ENCODE peak calls at places on chromosomes 2 and 18, in nine cellular contexts. Q is left lung, M is pancreas, T is A549, U is psoas muscle, W is H1, E is esophagus squamous epithelium, H is endothelial cell of umbilical vein, R is mucosa of descending colon. K is an unnamed sample.

GRCh38 chr2:203732072-203732952 is 25.9 kb downstream of the CD28 start:
- DNase-seq in Q (no peak), M (no peak), T (no peak), U (no peak), W (no peak), E (no peak), H (no peak), R (no peak), K (no peak)

GRCh38 chr2:48531141-48531648 is 1.2 kb downstream of the STON1 start:
- DNase-seq in Q (no peak), M (no peak), T (no peak), U (no peak), W (no peak), E (no peak), H (peak), R (no peak), K (peak)

GRCh38 chr2:162018530-162018929 is 55.5 kb downstream of the DPP4 start:
- DNase-seq in Q (no peak), M (no peak), T (no peak), U (no peak), W (no peak), E (no peak), H (no peak), R (no peak), K (no peak)

GRCh38 chr2:184125867-184126266 is 472.5 kb upstream of the ZNF804A start:
- DNase-seq in Q (no peak), M (no peak), T (no peak), U (no peak), W (no peak), E (no peak), H (no peak), R (no peak), K (no peak)

GRCh38 chr2:118417417-118418125 is 329.3 kb downstream of the INSIG2 start:
- DNase-seq in Q (no peak), M (no peak), T (no peak), U (no peak), W (no peak), E (no peak), H (no peak), R (no peak), K (peak)

GRCh38 chr18:68244786-68245185 is 470.1 kb downstream of the TMX3 start:
- DNase-seq in Q (no peak), M (no peak), T (no peak), U (no peak), W (no peak), E (no peak), H (no peak), R (no peak), K (peak)

GRCh38 chr2:208350610-208351009 is 56.0 kb upstream of the PTH2R start:
- DNase-seq in Q (no peak), M (no peak), T (no peak), U (no peak), W (no peak), E (no peak), H (no peak), R (no peak), K (no peak)

GRCh38 chr2:223701761-223702160 is 99.6 kb upstream of the SCG2 start:
- DNase-seq in Q (no peak), M (no peak), T (no peak), U (no peak), W (no peak), E (no peak), H (no peak), R (no peak), K (no peak)

GRCh38 chr2:219159771-219160185 is 837 bp downstream of the NHEJ1 start:
- DNase-seq in Q (no peak), M (no peak), T (no peak), U (no peak), W (no peak), E (no peak), H (no peak), R (no peak), K (no peak)

GRCh38 chr18:57445488-57446319 is 10.5 kb downstream of the ONECUT2 start:
- DNase-seq in Q (no peak), M (no peak), T (peak), U (no peak), W (no peak), E (no peak), H (no peak), R (no peak), K (no peak)

GRCh38 chr18:8998481-8999217 is 103.8 kb upstream of the NDUFV2 start:
- DNase-seq in Q (no peak), M (no peak), T (no peak), U (no peak), W (no peak), E (no peak), H (no peak), R (no peak), K (no peak)

GRCh38 chr2:33133436-33133835 is 186.7 kb downstream of the LTBP1 start:
- DNase-seq in Q (no peak), M (no peak), T (no peak), U (peak), W (no peak), E (no peak), H (peak), R (no peak), K (no peak)

GRCh38 chr2:20267529-20267928 is 42.6 kb upstream of the SDC1 start:
- DNase-seq in Q (no peak), M (no peak), T (no peak), U (no peak), W (no peak), E (no peak), H (no peak), R (no peak), K (no peak)

GRCh38 chr2:74471332-74472065 is 981 bp downstream of the MRPL53 start:
- DNase-seq in Q (peak), M (no peak), T (no peak), U (no peak), W (no peak), E (no peak), H (no peak), R (no peak), K (no peak)

GRCh38 chr18:67794512-67794911 is 278.0 kb upstream of the DSEL start:
- DNase-seq in Q (no peak), M (no peak), T (no peak), U (no peak), W (no peak), E (no peak), H (no peak), R (no peak), K (peak)

GRCh38 chr2:120820263-120820884 is 84.7 kb downstream of the GLI2 start:
- DNase-seq in Q (no peak), M (no peak), T (no peak), U (no peak), W (no peak), E (no peak), H (no peak), R (no peak), K (no peak)

GRCh38 chr2:126915903-126916302 is 17.2 kb downstream of the TEX51 start:
- DNase-seq in Q (no peak), M (no peak), T (no peak), U (no peak), W (no peak), E (no peak), H (no peak), R (no peak), K (no peak)

GRCh38 chr2:47598476-47598875 is 184.5 kb upstream of the MSH6 start:
- DNase-seq in Q (no peak), M (no peak), T (no peak), U (no peak), W (no peak), E (no peak), H (no peak), R (no peak), K (no peak)

GRCh38 chr2:175976758-175977157 is 25.3 kb downstream of the LNPK start:
- DNase-seq in Q (no peak), M (no peak), T (peak), U (no peak), W (no peak), E (no peak), H (no peak), R (no peak), K (no peak)

GRCh38 chr2:63060079-63060482 is 9.5 kb downstream of the OTX1 start:
- DNase-seq in Q (no peak), M (no peak), T (no peak), U (no peak), W (no peak), E (no peak), H (peak), R (no peak), K (no peak)

GRCh38 chr2:149225446-149225845 is 104.9 kb upstream of the LYPD6 start:
- DNase-seq in Q (no peak), M (no peak), T (no peak), U (no peak), W (no peak), E (no peak), H (no peak), R (no peak), K (no peak)

GRCh38 chr18:79911009-79911870 is 40.2 kb downstream of the SLC66A2 start:
- DNase-seq in Q (peak), M (peak), T (no peak), U (peak), W (no peak), E (no peak), H (no peak), R (no peak), K (no peak)

DNA sequence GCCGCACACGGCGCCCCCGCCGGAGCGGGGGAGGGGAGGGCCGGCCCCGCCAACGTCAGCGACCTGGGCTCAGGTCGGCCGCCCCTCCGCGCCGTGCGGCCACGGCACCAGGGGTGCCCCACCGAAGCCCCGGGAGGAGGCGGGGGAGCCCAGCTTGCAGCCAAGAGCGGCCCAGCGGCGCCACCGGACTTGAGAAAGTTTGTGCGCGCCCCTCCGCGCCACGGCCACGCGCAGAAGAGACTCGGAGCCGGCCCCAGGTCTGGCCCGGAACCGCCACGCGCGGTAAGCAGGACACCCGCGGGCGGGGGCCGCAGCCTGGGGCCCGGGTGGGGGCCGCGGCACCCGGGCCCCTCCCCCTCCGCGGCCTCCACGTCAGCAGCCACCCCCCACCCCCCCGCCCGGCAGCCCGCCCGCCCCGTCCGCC is 43.2 kb downstream of the HDLBP start:
- DNase-seq in Q (peak), M (peak), T (peak), U (peak), W (no peak), E (no peak), H (peak), R (peak), K (no peak)
- H3K4me3 ChIP-seq in Q (peak), M (peak), T (peak), U (peak), W (peak), E (peak), H (peak), R (peak), K (peak)

GRCh38 chr2:132911726-132912724 is 242.0 kb upstream of the LYPD1 start:
- DNase-seq in Q (no peak), M (no peak), T (peak), U (no peak), W (peak), E (no peak), H (no peak), R (no peak), K (no peak)
- TF ChIP-seq CTCF in Q (no peak), M (no peak), T (no peak), U (no peak), W (peak), E (no peak), H (no peak), R (no peak), K (no peak)

GRCh38 chr2:238847432-238847801 is 468 bp upstream of the TWIST2 start:
- DNase-seq in Q (no peak), M (no peak), T (no peak), U (no peak), W (peak), E (no peak), H (peak), R (no peak), K (no peak)

GRCh38 chr2:238846503-238847431 is 1.1 kb upstream of the TWIST2 start:
- DNase-seq in Q (no peak), M (no peak), T (no peak), U (peak), W (peak), E (no peak), H (peak), R (no peak), K (no peak)

GRCh38 chr2:238848566-238848940 is 668 bp downstream of the TWIST2 start:
- DNase-seq in Q (no peak), M (no peak), T (no peak), U (no peak), W (no peak), E (no peak), H (no peak), R (no peak), K (no peak)

GRCh38 chr2:238848941-238849853 is 1.3 kb downstream of the TWIST2 start:
- DNase-seq in Q (no peak), M (no peak), T (no peak), U (no peak), W (peak), E (no peak), H (peak), R (no peak), K (no peak)

DNA sequence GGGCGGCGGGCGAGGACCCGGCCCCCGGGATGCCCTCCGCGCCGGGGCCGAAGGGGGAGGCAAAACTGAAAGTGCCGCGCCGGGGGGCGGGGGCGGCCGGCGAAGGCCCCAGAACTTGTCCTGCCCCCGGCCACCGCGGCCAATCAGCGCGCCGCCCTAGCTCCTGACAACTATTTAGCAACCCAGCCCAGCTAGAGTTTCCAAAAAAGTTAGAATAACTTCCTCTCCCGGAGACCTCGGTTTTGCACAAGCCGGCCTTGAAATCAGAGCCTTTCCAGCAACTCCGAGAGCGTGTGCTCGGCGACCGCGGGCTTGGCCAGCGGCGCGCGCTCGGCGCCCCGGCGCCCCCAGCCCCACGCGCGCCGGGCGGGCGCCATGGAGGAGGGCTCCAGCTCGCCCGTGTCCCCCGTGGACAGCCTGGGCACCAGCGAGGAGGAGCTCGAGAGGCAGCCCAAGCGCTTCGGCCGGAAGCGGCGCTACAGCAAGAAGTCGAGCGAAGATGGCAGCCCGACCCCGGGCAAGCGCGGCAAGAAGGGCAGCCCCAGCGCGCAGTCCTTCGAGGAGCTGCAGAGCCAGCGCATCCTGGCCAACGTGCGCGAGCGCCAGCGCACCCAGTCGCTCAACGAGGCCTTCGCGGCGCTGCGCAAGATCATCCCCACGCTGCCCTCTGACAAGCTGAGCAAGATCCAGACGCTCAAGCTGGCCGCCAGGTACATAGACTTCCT is at the start of gene TWIST2:
- DNase-seq in Q (peak), M (no peak), T (peak), U (peak), W (peak), E (no peak), H (peak), R (peak), K (peak)
- H3K4me3 ChIP-seq in Q (peak), M (peak), T (peak), U (peak), W (peak), E (peak), H (peak), R (no peak), K (peak)

DNA sequence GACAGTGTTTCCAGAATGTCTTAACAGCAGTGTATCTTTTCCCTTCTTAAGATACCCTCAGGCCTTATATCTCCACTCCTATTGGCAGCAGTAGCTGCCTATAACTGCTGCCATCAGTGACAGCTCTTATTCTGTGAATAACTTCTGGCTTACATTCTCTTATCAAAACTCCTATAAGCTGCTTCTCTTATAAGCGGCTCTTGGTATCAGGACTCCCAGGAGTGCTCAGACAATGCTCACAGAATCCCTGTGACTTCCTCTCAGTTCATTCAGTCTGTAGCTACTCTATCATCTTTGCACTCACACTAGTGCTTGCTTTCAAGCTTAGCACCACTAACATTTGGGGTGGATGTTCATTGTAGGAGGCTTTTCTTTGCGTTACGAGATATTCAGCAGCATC is 143.7 kb upstream of the CDH7 start:
- DNase-seq in Q (no peak), M (no peak), T (no peak), U (no peak), W (no peak), E (no peak), H (no peak), R (no peak), K (no peak)
- TF ChIP-seq CTCF in Q (no peak), M (no peak), T (no peak), U (no peak), W (no peak), E (no peak), H (no peak), R (no peak), K (no peak)

DNA sequence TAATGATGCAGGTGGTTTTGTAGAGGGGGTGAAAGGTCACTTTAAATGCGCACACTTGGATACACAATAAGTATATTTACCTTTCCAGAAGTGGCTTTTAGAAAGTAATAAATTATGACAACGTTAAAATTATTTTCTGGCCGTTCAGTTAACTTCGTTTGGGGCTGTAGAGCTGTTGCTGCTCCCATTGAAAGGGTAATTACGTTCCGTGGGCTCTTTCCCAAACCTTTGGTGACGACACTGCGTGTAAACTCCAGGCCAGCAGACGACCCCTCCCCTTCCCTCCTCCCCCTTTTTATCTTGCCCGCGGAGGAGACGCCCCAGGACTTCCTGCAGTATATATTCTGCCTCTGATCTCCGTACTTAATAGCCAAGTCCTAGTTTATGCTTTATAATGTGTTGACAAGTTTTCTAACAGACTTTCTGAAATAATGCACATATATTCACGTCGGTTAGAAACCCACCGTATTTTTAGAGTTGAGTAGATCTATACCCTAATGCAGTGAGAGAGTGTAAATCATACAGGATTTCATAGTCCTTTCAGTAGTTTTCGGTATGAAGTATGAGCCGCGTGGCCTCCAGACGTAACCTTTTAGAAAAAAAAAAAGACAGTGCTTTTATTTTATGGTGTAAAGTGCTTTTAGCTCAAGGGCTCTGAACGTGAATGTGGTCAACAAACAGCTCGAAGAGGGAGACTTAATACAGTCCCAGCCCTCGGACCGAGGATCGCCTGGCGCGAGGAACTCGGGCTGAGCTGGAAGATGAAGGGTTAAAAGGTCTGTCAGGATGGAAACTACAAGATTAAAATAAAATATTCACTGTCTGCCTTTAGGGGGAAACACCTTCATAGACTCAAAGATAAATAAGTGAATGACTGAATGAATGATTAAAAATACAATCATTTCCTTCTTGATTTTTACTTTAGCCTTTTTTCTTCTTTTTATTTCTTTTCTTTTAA is 3.8 kb upstream of the BCL11A start:
- DNase-seq in Q (peak), M (no peak), T (no peak), U (no peak), W (no peak), E (no peak), H (no peak), R (no peak), K (no peak)
- H3K4me3 ChIP-seq in Q (no peak), M (peak), T (no peak), U (no peak), W (peak), E (peak), H (no peak), R (no peak), K (no peak)